ENCODE peak calls at places on chromosomes 11 and 22, in four cellular contexts. N is adrenal gland, Q is adipocyte, G is IMR-90. V is an unnamed sample. For H3K4me1 and H3K27me3, the result is how much of the 10 kb centered on the place peaks cover.

GRCh38 chr11:11178671-11179070 is 174.4 kb downstream of the CSNK2A3 start:
- DNase-seq in N (no peak), Q (peak), G (no peak), V (no peak)

GRCh38 chr22:43555561-43556515 is 144.0 kb downstream of the MPPED1 start:
- DNase-seq in N (no peak), Q (no peak), G (no peak), V (no peak)

GRCh38 chr22:31753005-31753633 is 700 bp upstream of the DEPDC5 start:
- DNase-seq in N (peak), Q (peak), G (no peak), V (peak)

GRCh38 chr11:100774859-100775258 is 87.8 kb downstream of the ARHGAP42 start:
- DNase-seq in N (no peak), Q (no peak), G (no peak), V (no peak)

GRCh38 chr11:83072689-83073242 is 1.1 kb upstream of the RAB30 start:
- DNase-seq in N (no peak), Q (no peak), G (no peak), V (no peak)

GRCh38 chr11:47797633-47798032 is 30.5 kb upstream of the FNBP4 start:
- DNase-seq in N (no peak), Q (no peak), G (peak), V (no peak)

GRCh38 chr11:112580864-112581263 is 320.2 kb upstream of the PLET1 start:
- DNase-seq in N (no peak), Q (no peak), G (no peak), V (no peak)

GRCh38 chr11:5046754-5047330 is 516 bp downstream of the OR52J3 start:
- DNase-seq in N (no peak), Q (no peak), G (no peak), V (no peak)

GRCh38 chr11:123020968-123021367 is 39.3 kb upstream of the BSX start:
- DNase-seq in N (peak), Q (peak), G (peak), V (no peak)

GRCh38 chr11:36447514-36447913 is 62.6 kb downstream of the TRAF6 start:
- DNase-seq in N (no peak), Q (peak), G (no peak), V (no peak)

GRCh38 chr22:39292561-39293074 is 26.8 kb downstream of the RPL3 start:
- DNase-seq in N (peak), Q (peak), G (peak), V (peak)

GRCh38 chr11:84549221-84549620 is 1077.9 kb downstream of the DLG2 start:
- DNase-seq in N (no peak), Q (no peak), G (no peak), V (no peak)

GRCh38 chr22:45212306-45212709 is 28.4 kb downstream of the KIAA0930 start:
- DNase-seq in N (peak), Q (peak), G (peak), V (peak)

GRCh38 chr11:83023410-83023809 is 48.3 kb downstream of the RAB30 start:
- DNase-seq in N (no peak), Q (no peak), G (no peak), V (no peak)

GRCh38 chr11:77058900-77059299 is 7.9 kb upstream of the CAPN5 start:
- DNase-seq in N (no peak), Q (no peak), G (no peak), V (no peak)

GRCh38 chr11:48002565-48002964 is 22.2 kb downstream of the PTPRJ start:
- DNase-seq in N (no peak), Q (no peak), G (no peak), V (no peak)

GRCh38 chr11:124207102-124207792 is 24.1 kb downstream of the OR10D3 start:
- DNase-seq in N (no peak), Q (no peak), G (no peak), V (no peak)

GRCh38 chr22:46251266-46251665 is 1.2 kb upstream of the CDPF1 start:
- DNase-seq in N (no peak), Q (no peak), G (no peak), V (no peak)

GRCh38 chr11:46330154-46330886 is 16.9 kb upstream of the DGKZ start:
- DNase-seq in N (no peak), Q (no peak), G (no peak), V (no peak)

GRCh38 chr11:95920460-95921105 is 3.3 kb downstream of the MTMR2 start:
- DNase-seq in N (no peak), Q (peak), G (peak), V (no peak)

GRCh38 chr11:22730319-22730718 is 63.9 kb downstream of the GAS2 start:
- DNase-seq in N (no peak), Q (peak), G (peak), V (no peak)

GRCh38 chr11:104995001-104995408 is 26.6 kb upstream of the CASP4 start:
- DNase-seq in N (no peak), Q (no peak), G (no peak), V (no peak)

GRCh38 chr22:50010676-50011446 is 1.7 kb downstream of the IL17REL start:
- DNase-seq in N (no peak), Q (no peak), G (no peak), V (peak)

GRCh38 chr11:58330861-58331260 is 28.0 kb downstream of the OR5B17 start:
- DNase-seq in N (no peak), Q (peak), G (peak), V (no peak)

GRCh38 chr22:27240298-27240885 is 561.2 kb downstream of the MN1 start:
- DNase-seq in N (no peak), Q (no peak), G (peak), V (no peak)

GRCh38 chr22:37157516-37158289 is 8.0 kb upstream of the IL2RB start:
- DNase-seq in N (no peak), Q (no peak), G (peak), V (peak)

GRCh38 chr11:114326776-114327175 is 30.6 kb downstream of the NNMT start:
- DNase-seq in N (no peak), Q (no peak), G (no peak), V (no peak)

GRCh38 chr11:72642815-72643511 is 31.3 kb downstream of the PDE2A start:
- DNase-seq in N (peak), Q (peak), G (peak), V (peak)

GRCh38 chr11:70733327-70734325 is 335.3 kb downstream of the CTTN start:
- DNase-seq in N (no peak), Q (no peak), G (no peak), V (no peak)

GRCh38 chr11:1869427-1870325 is 16.8 kb downstream of the LSP1 start:
- DNase-seq in N (peak), Q (no peak), G (no peak), V (no peak)

GRCh38 chr11:47408598-47409439 is 429 bp downstream of the SLC39A13 start:
- DNase-seq in N (peak), Q (peak), G (peak), V (peak)

GRCh38 chr11:61082161-61082870 is 20.0 kb upstream of the CD5 start:
- DNase-seq in N (no peak), Q (no peak), G (no peak), V (no peak)

GRCh38 chr22:17775781-17776470 is 1.7 kb upstream of the BID start:
- DNase-seq in N (no peak), Q (no peak), G (no peak), V (no peak)
- H3K4me3 ChIP-seq in N (no peak), Q (no peak), G (no peak), V (no peak)

GRCh38 chr22:48152154-48152775 is 1389.8 kb downstream of the TBC1D22A start:
- DNase-seq in N (no peak), Q (no peak), G (no peak), V (no peak)
- H3K4me1 ChIP-seq in N (under half), Q (under half), G (under half), V (under half)

GRCh38 chr11:64100345-64100744 is 64.6 kb downstream of the FLRT1 start:
- DNase-seq in N (no peak), Q (no peak), G (no peak), V (no peak)

GRCh38 chr11:64097468-64098317 is 62.0 kb downstream of the FLRT1 start:
- DNase-seq in N (no peak), Q (no peak), G (no peak), V (no peak)

GRCh38 chr11:64100782-64101358 is 65.0 kb downstream of the MACROD1 start:
- DNase-seq in N (no peak), Q (no peak), G (no peak), V (no peak)

GRCh38 chr11:64098318-64098831 is 62.6 kb downstream of the FLRT1 start:
- DNase-seq in N (no peak), Q (no peak), G (no peak), V (no peak)

DNA sequence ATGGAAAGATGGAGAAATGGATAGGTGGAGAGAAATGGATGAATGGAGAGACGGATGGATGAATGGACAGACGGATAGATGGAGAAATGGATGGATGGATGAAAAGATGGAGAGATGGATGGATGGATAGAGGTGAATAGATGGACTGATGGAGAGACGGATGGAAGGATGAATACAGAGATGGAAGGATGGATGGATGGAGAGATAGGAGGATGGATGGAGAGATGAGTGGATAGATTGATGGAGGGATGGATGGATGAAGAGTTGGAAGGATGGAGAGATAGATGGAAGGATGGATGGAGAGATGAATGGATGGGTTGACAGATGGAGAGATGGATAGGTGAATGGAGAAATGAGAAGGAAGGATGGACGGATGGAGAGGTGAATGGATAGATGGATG is 63.7 kb downstream of the FLRT1 start:
- DNase-seq in N (no peak), Q (no peak), G (no peak), V (no peak)
- H3K27me3 ChIP-seq in N (under half), Q (under half), G (under half), V (under half)

DNA sequence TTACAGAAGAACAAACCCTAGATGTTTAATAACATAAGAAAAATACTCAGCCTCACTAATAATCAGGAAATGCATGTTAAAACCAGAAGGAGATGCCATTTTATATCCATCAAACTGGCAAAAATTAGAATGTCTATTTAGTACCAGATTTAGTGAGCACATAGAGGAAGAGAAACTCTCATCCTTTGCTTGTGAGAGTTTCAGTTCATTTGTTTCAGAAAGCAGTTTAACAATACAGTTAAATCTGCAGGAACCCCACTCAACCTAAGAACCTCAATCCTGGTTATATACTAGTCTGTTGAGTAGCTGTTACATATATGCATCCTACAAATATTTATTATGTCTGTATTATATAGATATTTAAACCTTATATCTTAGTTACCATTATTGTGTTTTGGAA is 172.6 kb downstream of the WNT11 start:
- DNase-seq in N (no peak), Q (no peak), G (no peak), V (no peak)
- H3K4me3 ChIP-seq in N (no peak), Q (no peak), G (no peak), V (no peak)

DNA sequence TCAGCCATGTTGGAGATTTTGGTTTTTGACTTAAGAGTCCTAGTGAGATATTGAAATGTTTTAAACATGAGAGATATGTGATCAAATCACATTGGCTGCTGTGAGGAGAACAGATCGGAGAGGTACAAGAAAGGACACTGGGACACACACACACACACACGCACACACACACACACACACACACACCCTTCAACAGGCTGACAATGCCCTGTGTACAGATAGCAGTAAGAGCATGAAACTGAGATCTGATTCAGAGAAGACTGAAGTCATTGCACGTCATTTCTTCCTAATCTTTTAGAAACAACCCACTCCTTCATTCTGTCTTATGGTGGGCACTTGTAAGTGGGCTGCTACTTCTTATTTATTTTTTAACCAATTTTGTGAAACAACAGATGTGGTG is 200.5 kb upstream of the E2F8 start:
- DNase-seq in N (no peak), Q (no peak), G (no peak), V (no peak)
- H3K4me1 ChIP-seq in N (under half), Q (under half), G (under half), V (under half)

GRCh38 chr11:19347911-19348310 is 107.2 kb upstream of the E2F8 start:
- DNase-seq in N (no peak), Q (no peak), G (no peak), V (peak)
- H3K27me3 ChIP-seq in N (under half), Q (under half), G (half or more), V (under half)

GRCh38 chr11:313304-313786 is 495 bp upstream of the IFITM1 start:
- DNase-seq in N (no peak), Q (no peak), G (no peak), V (no peak)

GRCh38 chr11:315051-315481 is 1.2 kb downstream of the IFITM1 start:
- DNase-seq in N (no peak), Q (no peak), G (no peak), V (peak)

GRCh38 chr11:312092-312816 is 1.6 kb upstream of the IFITM1 start:
- DNase-seq in N (no peak), Q (no peak), G (no peak), V (peak)

GRCh38 chr11:315516-315994 is 1.7 kb downstream of the IFITM1 start:
- DNase-seq in N (no peak), Q (no peak), G (no peak), V (no peak)

DNA sequence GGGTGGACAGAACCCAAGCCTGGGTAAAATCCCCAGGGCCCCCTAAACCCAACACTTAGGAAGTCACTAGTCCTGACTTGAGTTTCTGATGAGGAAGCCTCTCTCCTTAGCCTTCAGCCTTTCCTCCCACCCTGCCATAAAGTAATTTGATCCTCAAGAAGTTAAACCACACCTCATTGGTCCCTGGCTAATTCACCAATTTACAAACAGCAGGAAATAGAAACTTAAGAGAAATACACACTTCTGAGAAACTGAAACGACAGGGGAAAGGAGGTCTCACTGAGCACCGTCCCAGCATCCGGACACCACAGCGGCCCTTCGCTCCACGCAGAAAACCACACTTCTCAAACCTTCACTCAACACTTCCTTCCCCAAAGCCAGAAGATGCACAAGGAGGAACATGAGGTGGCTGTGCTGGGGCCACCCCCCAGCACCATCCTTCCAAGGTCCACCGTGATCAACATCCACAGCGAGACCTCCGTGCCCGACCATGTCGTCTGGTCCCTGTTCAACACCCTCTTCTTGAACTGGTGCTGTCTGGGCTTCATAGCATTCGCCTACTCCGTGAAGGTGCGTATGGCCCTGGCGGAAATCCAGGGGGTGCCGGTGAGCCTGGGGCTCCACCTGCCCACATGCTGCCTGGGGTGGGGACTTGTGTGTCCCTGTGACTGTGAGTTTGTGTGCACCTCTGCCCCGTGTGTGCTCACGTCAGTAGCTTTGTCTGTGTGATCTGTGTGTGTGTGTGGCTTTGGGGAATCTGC is at the start of gene IFITM1:
- DNase-seq in N (no peak), Q (peak), G (peak), V (no peak)
- H3K4me3 ChIP-seq in N (no peak), Q (peak), G (peak), V (peak)